ENCODE peak calls at places on chromosomes 13 and 19, in ten cellular contexts. K is cardiac muscle cell, L is thoracic aorta, G is tibial nerve, F is fibroblast of mammary gland, D is breast epithelium, B is left ventricle myocardium inferior, Q is fibroblast of lung, J is prostate gland, O is heart right ventricle. M is an unnamed sample.

GRCh38 chr19:47225746-47226425 is 5.1 kb downstream of the BBC3 start:
- DNase-seq in K (peak), L (peak), G (peak), F (peak), D (peak), B (peak), Q (peak), J (peak), O (peak), M (peak)

GRCh38 chr19:12867120-12868099 is 13.8 kb downstream of the DNASE2 start:
- DNase-seq in K (peak), L (no peak), G (no peak), F (peak), D (no peak), B (no peak), Q (peak), J (peak), O (no peak), M (peak)

GRCh38 chr13:95128045-95128643 is 173.1 kb downstream of the ABCC4 start:
- DNase-seq in K (no peak), L (no peak), G (no peak), F (no peak), D (no peak), B (no peak), Q (peak), J (no peak), O (no peak), M (peak)

GRCh38 chr13:53522034-53522433 is 493.4 kb downstream of the OLFM4 start:
- DNase-seq in K (no peak), L (no peak), G (no peak), F (no peak), D (no peak), B (no peak), Q (no peak), J (no peak), O (no peak), M (no peak)

GRCh38 chr13:103931396-103931795 is 865.2 kb upstream of the SLC10A2 start:
- DNase-seq in K (no peak), L (no peak), G (no peak), F (no peak), D (no peak), B (no peak), Q (peak), J (no peak), O (no peak), M (no peak)

GRCh38 chr19:46674416-46675178 is 13.6 kb upstream of the DACT3 start:
- DNase-seq in K (no peak), L (no peak), G (no peak), F (no peak), D (no peak), B (no peak), Q (peak), J (no peak), O (no peak), M (no peak)

GRCh38 chr13:48561461-48562224 is 28.8 kb upstream of the RCBTB2 start:
- DNase-seq in K (no peak), L (no peak), G (no peak), F (no peak), D (no peak), B (no peak), Q (no peak), J (no peak), O (no peak), M (no peak)

GRCh38 chr19:15430526-15431120 is 11.8 kb upstream of the AKAP8L start:
- DNase-seq in K (no peak), L (no peak), G (no peak), F (no peak), D (no peak), B (no peak), Q (no peak), J (no peak), O (no peak), M (no peak)

GRCh38 chr19:41001243-41001971 is 10.3 kb downstream of the CYP2B6 start:
- DNase-seq in K (no peak), L (no peak), G (no peak), F (no peak), D (no peak), B (no peak), Q (no peak), J (no peak), O (no peak), M (no peak)
- TF ChIP-seq CTCF in K (no peak), L (no peak), G (no peak), F (no peak), D (no peak), B (no peak), Q (no peak), J (no peak), O (no peak), M (no peak)

DNA sequence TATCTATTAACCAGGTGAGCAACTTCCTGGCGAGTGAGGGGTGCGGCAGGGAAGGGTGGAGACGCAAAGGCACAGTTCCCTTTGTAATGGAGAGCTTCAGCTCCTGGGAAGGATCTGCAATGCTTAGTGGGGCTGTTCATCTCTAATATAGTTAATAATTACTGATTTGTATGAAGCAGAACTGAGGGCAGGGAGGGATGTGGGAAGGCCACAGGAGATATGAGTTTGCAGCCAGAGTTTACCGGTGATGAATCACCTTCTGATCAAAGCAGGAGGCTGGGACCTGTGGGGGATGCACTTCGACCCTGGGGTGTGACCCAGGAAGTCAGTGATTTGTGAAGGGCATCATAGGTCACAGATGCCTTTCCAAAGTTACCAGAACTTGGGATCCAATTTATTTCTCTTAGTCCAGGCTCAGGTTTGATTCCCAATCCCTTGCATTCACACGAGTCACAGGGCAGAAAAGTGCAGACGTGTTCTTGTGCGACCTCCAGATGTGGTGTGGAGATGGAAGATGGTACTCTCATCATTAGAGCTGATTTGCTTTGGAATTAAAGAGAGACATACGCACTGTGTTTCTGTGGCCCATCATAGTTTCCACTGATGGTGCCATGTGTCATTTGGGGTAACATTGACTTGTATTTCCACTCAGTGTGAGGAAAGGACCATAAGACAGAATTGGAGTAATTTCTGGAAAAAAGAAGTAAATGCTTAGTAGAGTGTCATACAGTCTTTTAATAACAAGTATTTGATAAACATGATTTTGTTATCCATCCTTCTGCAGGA is 55.0 kb downstream of the LRCH1 start:
- DNase-seq in K (no peak), L (no peak), G (no peak), F (no peak), D (no peak), B (no peak), Q (no peak), J (no peak), O (no peak), M (no peak)
- H3K4me3 ChIP-seq in K (no peak), L (no peak), G (no peak), F (no peak), D (no peak), B (no peak), Q (no peak), J (no peak), O (no peak), M (no peak)

DNA sequence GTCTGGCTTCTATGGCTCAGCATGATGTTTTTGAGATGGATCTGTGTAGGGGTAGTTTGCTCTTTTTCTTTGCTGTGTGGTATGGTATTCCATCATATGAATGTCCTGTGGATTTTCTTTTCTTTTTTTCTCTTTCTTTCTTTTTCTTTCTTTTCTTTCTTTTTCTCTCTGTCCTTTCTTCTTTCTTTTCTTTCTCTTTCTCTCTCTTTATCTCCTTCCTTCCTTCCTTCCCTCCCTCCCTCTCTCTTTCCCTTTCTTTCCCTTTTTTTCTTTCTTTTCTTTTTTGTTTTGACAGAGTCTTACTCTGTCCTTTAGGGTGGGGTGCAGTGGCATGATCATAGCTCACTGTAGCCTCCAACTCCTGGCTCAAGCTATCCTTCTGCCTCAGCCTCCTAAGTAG is 9.0 kb upstream of the HNRNPUL1 start:
- DNase-seq in K (no peak), L (no peak), G (no peak), F (no peak), D (no peak), B (no peak), Q (no peak), J (no peak), O (no peak), M (no peak)
- TF ChIP-seq CTCF in K (no peak), L (no peak), G (no peak), F (no peak), D (no peak), B (no peak), Q (no peak), J (no peak), O (no peak), M (no peak)

GRCh38 chr13:36914648-36915047 is 5.4 kb downstream of the SMAD9 start:
- DNase-seq in K (no peak), L (no peak), G (no peak), F (no peak), D (no peak), B (no peak), Q (peak), J (no peak), O (no peak), M (no peak)
- H3K4me3 ChIP-seq in K (no peak), L (no peak), G (no peak), F (no peak), D (no peak), B (no peak), Q (no peak), J (no peak), O (no peak), M (no peak)

DNA sequence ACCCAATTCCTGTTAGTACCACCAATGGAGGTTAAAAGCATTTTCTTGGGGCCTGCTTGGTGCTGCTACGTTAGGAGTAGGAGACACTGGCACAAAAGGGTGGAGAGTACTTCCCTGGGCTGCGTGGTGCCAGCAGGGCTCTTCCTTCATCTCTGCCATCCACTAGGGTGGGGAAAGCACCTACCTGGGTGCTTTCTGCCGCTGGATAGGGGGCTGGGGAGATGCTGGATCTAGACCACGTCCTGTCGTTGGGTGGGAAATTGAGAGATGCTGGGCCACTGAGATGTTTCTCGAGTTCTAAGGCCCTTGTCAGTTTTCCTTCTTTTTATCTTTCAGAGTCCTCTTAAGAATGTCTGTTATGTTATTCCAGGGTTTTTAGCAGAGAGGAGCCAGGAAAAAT is 6.7 kb upstream of the FCGBP start:
- DNase-seq in K (no peak), L (no peak), G (no peak), F (no peak), D (no peak), B (no peak), Q (no peak), J (no peak), O (no peak), M (no peak)
- TF ChIP-seq CTCF in K (no peak), L (no peak), G (no peak), F (no peak), D (no peak), B (no peak), Q (no peak), J (no peak), O (no peak), M (no peak)

DNA sequence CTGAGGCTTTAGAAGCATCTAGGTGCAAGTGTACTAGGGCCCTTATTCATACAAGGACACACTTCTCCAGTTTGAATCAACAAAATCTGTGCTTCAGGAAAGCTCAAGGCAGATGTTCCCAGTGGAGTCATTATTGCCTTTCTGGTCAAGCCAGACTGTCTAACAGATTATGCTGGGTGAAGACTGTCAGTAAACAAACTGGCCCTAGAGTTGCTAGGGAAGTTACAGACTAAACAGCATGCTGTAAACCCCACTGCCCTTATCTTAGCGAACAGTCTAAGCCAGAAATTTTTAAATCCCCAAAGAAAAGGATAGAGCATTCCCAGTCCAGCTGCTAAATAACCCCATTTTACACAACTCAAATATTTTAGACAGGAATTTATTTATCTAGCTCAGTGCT is 1701.3 kb upstream of the PRR20A start:
- DNase-seq in K (no peak), L (no peak), G (no peak), F (no peak), D (no peak), B (no peak), Q (no peak), J (no peak), O (no peak), M (no peak)
- H3K4me3 ChIP-seq in K (no peak), L (no peak), G (no peak), F (no peak), D (no peak), B (no peak), Q (no peak), J (no peak), O (no peak), M (no peak)